ENCODE peak calls at places on chromosomes 12 and 14, in eight cellular contexts. One of them, this sample, is unnamed.

GRCh38 chr12:27161458-27162228 is 79.3 kb upstream of the C12orf71 start:
- DNase-seq in amniotic stem cell: no peak
- DNase-seq in lower leg skin: no peak
- DNase-seq in T-helper 17 cell: no peak
- DNase-seq in GM13976: no peak
- DNase-seq in upper lobe of right lung: no peak
- DNase-seq in GM13977: no peak
- DNase-seq in midbrain: no peak
- DNase-seq in this sample: no peak

GRCh38 chr14:62077676-62078261 is 315.5 kb downstream of the SNAPC1 start:
- DNase-seq in GM13976: no peak
- DNase-seq in T-helper 17 cell: no peak
- DNase-seq in midbrain: no peak
- DNase-seq in lower leg skin: no peak
- DNase-seq in GM13977: no peak
- DNase-seq in upper lobe of right lung: no peak
- DNase-seq in amniotic stem cell: no peak
- DNase-seq in this sample: no peak

GRCh38 chr12:113867258-113867657 is 98.9 kb downstream of the RBM19 start:
- DNase-seq in GM13976: no peak
- DNase-seq in T-helper 17 cell: no peak
- DNase-seq in GM13977: no peak
- DNase-seq in amniotic stem cell: no peak
- DNase-seq in upper lobe of right lung: no peak
- DNase-seq in midbrain: no peak
- DNase-seq in lower leg skin: no peak
- DNase-seq in this sample: no peak

GRCh38 chr12:7933255-7933726 is 2.7 kb downstream of the SLC2A3 start:
- DNase-seq in midbrain: peak
- DNase-seq in T-helper 17 cell: peak
- DNase-seq in amniotic stem cell: peak
- DNase-seq in lower leg skin: peak
- DNase-seq in GM13976: peak
- DNase-seq in upper lobe of right lung: peak
- DNase-seq in GM13977: peak
- DNase-seq in this sample: peak

GRCh38 chr12:107748472-107748871 is 12.5 kb downstream of the PRDM4 start:
- DNase-seq in lower leg skin: no peak
- DNase-seq in T-helper 17 cell: no peak
- DNase-seq in GM13977: no peak
- DNase-seq in amniotic stem cell: peak
- DNase-seq in midbrain: no peak
- DNase-seq in upper lobe of right lung: no peak
- DNase-seq in GM13976: no peak
- DNase-seq in this sample: no peak

GRCh38 chr14:24246765-24247212 is 4.4 kb upstream of the TINF2 start:
- DNase-seq in amniotic stem cell: no peak
- DNase-seq in midbrain: no peak
- DNase-seq in lower leg skin: peak
- DNase-seq in GM13976: peak
- DNase-seq in T-helper 17 cell: no peak
- DNase-seq in GM13977: peak
- DNase-seq in upper lobe of right lung: peak
- DNase-seq in this sample: no peak

GRCh38 chr14:93676416-93676958 is 111.8 kb downstream of the PRIMA1 start:
- DNase-seq in GM13976: no peak
- DNase-seq in T-helper 17 cell: no peak
- DNase-seq in amniotic stem cell: no peak
- DNase-seq in GM13977: no peak
- DNase-seq in midbrain: no peak
- DNase-seq in lower leg skin: peak
- DNase-seq in upper lobe of right lung: no peak
- DNase-seq in this sample: no peak

GRCh38 chr12:106982229-106982628 is 4.7 kb downstream of the MTERF2 start:
- DNase-seq in lower leg skin: no peak
- DNase-seq in midbrain: no peak
- DNase-seq in amniotic stem cell: no peak
- DNase-seq in T-helper 17 cell: no peak
- DNase-seq in GM13977: no peak
- DNase-seq in upper lobe of right lung: no peak
- DNase-seq in GM13976: no peak
- DNase-seq in this sample: no peak

GRCh38 chr12:93762059-93762719 is 85.0 kb downstream of the CRADD start:
- DNase-seq in GM13977: no peak
- DNase-seq in GM13976: no peak
- DNase-seq in amniotic stem cell: no peak
- DNase-seq in upper lobe of right lung: no peak
- DNase-seq in lower leg skin: no peak
- DNase-seq in midbrain: no peak
- DNase-seq in T-helper 17 cell: no peak
- DNase-seq in this sample: no peak

This sample was measured in right atrium auricular region.